ENCODE peak calls at places on chromosomes 16 and 17, in seven cellular contexts. E, Y, L, A, I, T and K are unnamed samples.

GRCh38 chr16:75074920-75075687 is 41.5 kb downstream of the LDHD start:
- DNase-seq in Y (no peak), A (no peak), E (peak; percentile 46), T (peak; percentile 67), I (peak; percentile 64), L (no peak), K (no peak)

GRCh38 chr17:77692571-77693161 is 265.8 kb upstream of the TNRC6C start:
- DNase-seq in L (no peak), A (no peak), Y (no peak), I (no peak), E (no peak), T (no peak), K (no peak)

GRCh38 chr16:10040136-10041080 is 141.8 kb downstream of the GRIN2A start:
- DNase-seq in E (no peak), T (no peak), I (no peak), Y (no peak), A (peak; percentile 37), L (no peak), K (no peak)

GRCh38 chr16:16092925-16093624 is 130.2 kb downstream of the ABCC6 start:
- DNase-seq in Y (peak; percentile 55), T (no peak), L (no peak), E (no peak), I (no peak), A (no peak), K (no peak)

GRCh38 chr16:23368469-23368868 is 66.4 kb downstream of the SCNN1B start:
- DNase-seq in I (no peak), L (no peak), T (no peak), Y (no peak), A (no peak), E (no peak), K (no peak)

GRCh38 chr16:82257990-82258389 is 88.0 kb upstream of the MPHOSPH6 start:
- DNase-seq in E (no peak), L (no peak), Y (no peak), T (no peak), I (no peak), A (no peak), K (no peak)

GRCh38 chr17:39745335-39746144 is 7.8 kb downstream of the GRB7 start:
- DNase-seq in I (no peak), Y (no peak), A (no peak), L (no peak), T (no peak), E (no peak), K (no peak)

GRCh38 chr17:48550313-48551205 is 5.7 kb upstream of the HOXB2 start:
- DNase-seq in E (no peak), A (peak; percentile 91), L (no peak), T (no peak), Y (peak; percentile 43), I (no peak), K (no peak)

GRCh38 chr17:47875586-47875985 is 20.4 kb upstream of the SP2 start:
- DNase-seq in A (no peak), Y (no peak), E (no peak), I (no peak), T (no peak), L (no peak), K (no peak)

GRCh38 chr16:84897911-84898377 is 78.2 kb downstream of the CRISPLD2 start:
- DNase-seq in Y (no peak), T (no peak), E (no peak), L (no peak), I (no peak), A (no peak), K (no peak)

GRCh38 chr17:918102-918740 is 61.4 kb downstream of the NXN start:
- DNase-seq in I (no peak), E (no peak), L (no peak), A (no peak), T (no peak), Y (no peak), K (no peak)